ENCODE peak calls at places on chromosomes 3 and 15, in six cellular contexts. N is left cardiac atrium, D is endothelial cell, L is kidney, Q is 8988T, W is HFFc6. M is an unnamed sample.

GRCh38 chr3:133549565-133549964 is 23.9 kb upstream of the CDV3 start:
- DNase-seq in N (no peak), D (no peak), L (no peak), Q (no peak), W (no peak), M (no peak)

GRCh38 chr3:12557472-12558105 is 702 bp downstream of the MKRN2 start:
- DNase-seq in N (no peak), D (no peak), L (no peak), Q (no peak), W (peak), M (no peak)

GRCh38 chr15:85443593-85444328 is 63.4 kb downstream of the AKAP13 start:
- DNase-seq in N (no peak), D (peak), L (no peak), Q (no peak), W (peak), M (no peak)

GRCh38 chr3:127196466-127197299 is 3.8 kb downstream of the PRR23E start:
- DNase-seq in N (no peak), D (no peak), L (no peak), Q (no peak), W (no peak), M (peak)

GRCh38 chr3:123446210-123446609 is 2.7 kb downstream of the ADCY5 start:
- DNase-seq in N (no peak), D (no peak), L (no peak), Q (no peak), W (no peak), M (no peak)

GRCh38 chr15:100343251-100343650 is 1.5 kb upstream of the ADAMTS17 start:
- DNase-seq in N (no peak), D (no peak), L (no peak), Q (no peak), W (no peak), M (no peak)

GRCh38 chr3:117165611-117166051 is 456.1 kb downstream of the TUSC7 start:
- DNase-seq in N (no peak), D (no peak), L (no peak), Q (no peak), W (peak), M (no peak)

GRCh38 chr15:61367953-61368352 is 138.9 kb upstream of the RORA start:
- DNase-seq in N (no peak), D (no peak), L (no peak), Q (peak), W (no peak), M (no peak)

GRCh38 chr3:158165730-158166129 is 55.8 kb downstream of the RSRC1 start:
- DNase-seq in N (no peak), D (no peak), L (no peak), Q (no peak), W (no peak), M (no peak)

GRCh38 chr15:94346272-94346671 is 114.9 kb downstream of the MCTP2 start:
- DNase-seq in N (no peak), D (no peak), L (no peak), Q (no peak), W (peak), M (no peak)